ENCODE peak calls at places on chromosomes 1 and 21, in ten cellular contexts. I is A549, T is HCT116, Z is H1, W is vagina, L is transverse colon, V is heart left ventricle, N is prostate gland, A is H54, U is NB4. S is an unnamed sample.

GRCh38 chr21:38811257-38811656 is 5.5 kb downstream of the ETS2 start:
- DNase-seq in I (no peak), Z (no peak), T (no peak), U (no peak), L (no peak), V (no peak), W (no peak), A (peak), N (no peak), S (no peak)

GRCh38 chr1:160550572-160551034 is 27.5 kb upstream of the SLAMF6 start:
- DNase-seq in U (peak), L (no peak), W (no peak), V (no peak), I (no peak), N (no peak), A (no peak), T (no peak), Z (peak), S (no peak)

GRCh38 chr1:87330201-87330953 is 1.7 kb downstream of the LMO4 start:
- DNase-seq in U (peak), Z (no peak), T (no peak), N (no peak), W (no peak), L (peak), I (no peak), A (peak), V (no peak), S (peak)

GRCh38 chr1:180527270-180527669 is 24.9 kb upstream of the ACBD6 start:
- DNase-seq in U (peak), Z (no peak), I (no peak), N (no peak), W (no peak), T (no peak), L (no peak), V (no peak), A (no peak), S (peak)

GRCh38 chr1:48102766-48103165 is 105.6 kb upstream of the TRABD2B start:
- DNase-seq in A (no peak), Z (no peak), L (no peak), U (no peak), W (no peak), V (no peak), T (no peak), I (no peak), N (no peak), S (no peak)

GRCh38 chr1:211507365-211507764 is 15.4 kb upstream of the RD3 start:
- DNase-seq in I (no peak), W (no peak), A (no peak), V (no peak), L (no peak), Z (no peak), U (no peak), N (no peak), T (no peak), S (no peak)

GRCh38 chr1:85321237-85321964 is 45.0 kb upstream of the BCL10 start:
- DNase-seq in I (no peak), W (no peak), L (no peak), T (no peak), V (no peak), Z (no peak), N (no peak), U (peak), A (no peak), S (no peak)

GRCh38 chr1:224498574-224499170 is 64.1 kb upstream of the WDR26 start:
- DNase-seq in L (no peak), I (no peak), U (no peak), V (no peak), Z (peak), W (no peak), N (peak), A (peak), T (no peak), S (peak)

GRCh38 chr1:57494679-57495078 is 70.8 kb upstream of the DAB1 start:
- DNase-seq in N (no peak), A (no peak), T (no peak), Z (no peak), L (no peak), W (no peak), I (no peak), U (no peak), V (no peak), S (no peak)

GRCh38 chr1:97365026-97365425 is 555.8 kb downstream of the DPYD start:
- DNase-seq in Z (no peak), T (no peak), W (no peak), U (no peak), A (no peak), N (no peak), V (no peak), I (no peak), L (no peak), S (no peak)

GRCh38 chr21:41758550-41758949 is 8.3 kb downstream of the RIPK4 start:
- DNase-seq in V (no peak), W (no peak), U (no peak), Z (no peak), A (peak), N (no peak), I (no peak), L (no peak), T (peak), S (no peak)

GRCh38 chr1:156021954-156022353 is 1.2 kb upstream of the SSR2 start:
- DNase-seq in U (no peak), I (no peak), L (no peak), W (no peak), N (no peak), A (no peak), V (no peak), T (no peak), Z (no peak), S (no peak)

GRCh38 chr1:57325117-57325516 is 98.7 kb downstream of the DAB1 start:
- DNase-seq in L (no peak), T (no peak), U (no peak), I (no peak), N (no peak), W (no peak), Z (no peak), A (no peak), V (no peak), S (no peak)

GRCh38 chr1:16986596-16987361 is 6.4 kb upstream of the MFAP2 start:
- DNase-seq in I (peak), U (peak), Z (no peak), A (no peak), W (no peak), T (no peak), N (no peak), V (no peak), L (no peak), S (no peak)

GRCh38 chr21:46229133-46229922 is 754 bp upstream of the LSS start:
- DNase-seq in A (peak), W (no peak), L (no peak), V (peak), N (no peak), T (no peak), Z (peak), U (no peak), I (peak), S (no peak)

GRCh38 chr21:45994738-45995685 is 13.4 kb downstream of the COL6A1 start:
- DNase-seq in L (no peak), A (no peak), N (no peak), U (no peak), I (no peak), Z (no peak), T (no peak), W (no peak), V (peak), S (peak)

GRCh38 chr1:58500036-58500435 is 46.5 kb downstream of the OMA1 start:
- DNase-seq in V (no peak), T (no peak), N (no peak), A (no peak), I (no peak), L (no peak), W (no peak), Z (no peak), U (no peak), S (no peak)

GRCh38 chr1:7069888-7070287 is 284.6 kb downstream of the CAMTA1 start:
- DNase-seq in N (no peak), A (peak), W (no peak), Z (peak), V (no peak), L (no peak), I (no peak), T (no peak), U (no peak), S (peak)

GRCh38 chr1:241976264-241976663 is 18.7 kb downstream of the BECN2 start:
- DNase-seq in W (no peak), A (no peak), U (no peak), V (no peak), I (no peak), L (no peak), N (no peak), Z (no peak), T (no peak), S (no peak)

GRCh38 chr1:187326554-187326953 is 497.8 kb downstream of the PLA2G4A start:
- DNase-seq in A (no peak), N (no peak), L (no peak), T (no peak), W (no peak), I (no peak), Z (no peak), V (no peak), U (no peak), S (no peak)

GRCh38 chr1:234975122-234975940 is 153.3 kb downstream of the TOMM20 start:
- DNase-seq in A (no peak), L (no peak), N (no peak), W (no peak), U (peak), T (peak), I (peak), Z (no peak), V (no peak), S (no peak)
- TF ChIP-seq POLR2A in A (no peak), L (no peak), N (no peak), W (no peak), U (peak), T (no peak), I (no peak), Z (no peak), V (no peak), S (no peak)

DNA sequence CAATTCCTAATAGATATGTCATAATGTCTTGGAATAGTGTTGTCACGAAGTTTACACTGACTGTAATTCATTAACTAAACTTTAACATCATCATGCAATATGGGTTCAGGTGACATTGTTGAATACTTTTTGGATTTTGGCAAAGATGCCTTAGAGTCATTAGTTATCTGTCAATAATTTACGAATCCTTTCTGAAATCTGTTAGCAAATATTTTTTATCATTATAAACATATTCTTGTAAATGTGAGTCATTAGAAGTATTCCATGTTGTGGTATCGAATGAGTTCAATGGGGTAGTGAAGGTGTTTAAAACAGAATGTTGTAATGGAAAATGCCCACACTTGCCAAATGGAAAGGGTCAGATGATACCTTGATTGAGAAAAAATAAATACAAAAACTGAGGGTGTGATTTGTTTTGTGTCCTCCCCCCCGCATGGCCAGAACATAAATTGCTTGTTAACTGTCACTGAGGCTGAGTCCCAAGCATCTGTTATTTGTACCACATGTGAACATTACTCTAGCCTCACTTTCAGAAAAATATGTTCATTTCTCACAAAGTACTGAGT is 5.2 kb upstream of the NR5A2 start:
- DNase-seq in U (no peak), L (no peak), I (peak), T (no peak), A (no peak), W (no peak), Z (no peak), N (no peak), V (no peak), S (no peak)
- TF ChIP-seq POLR2A in U (no peak), L (no peak), I (no peak), T (no peak), A (no peak), W (no peak), Z (no peak), N (no peak), V (no peak), S (no peak)

GRCh38 chr1:51297401-51298321 is 32.7 kb downstream of the TTC39A start:
- DNase-seq in A (no peak), N (no peak), U (no peak), I (no peak), W (peak), L (peak), T (no peak), V (no peak), Z (no peak), S (peak)

GRCh38 chr1:51295926-51296325 is 34.4 kb downstream of the TTC39A start:
- DNase-seq in N (no peak), L (no peak), U (no peak), Z (no peak), V (peak), W (no peak), A (no peak), T (no peak), I (no peak), S (no peak)

GRCh38 chr1:51298322-51298705 is 32.0 kb downstream of the TTC39A start:
- DNase-seq in U (no peak), W (no peak), V (no peak), T (no peak), I (no peak), Z (no peak), L (no peak), A (no peak), N (no peak), S (no peak)

GRCh38 chr1:51294566-51295184 is 35.7 kb downstream of the TTC39A start:
- DNase-seq in L (no peak), N (no peak), Z (no peak), V (no peak), I (no peak), T (no peak), W (no peak), U (peak), A (no peak), S (no peak)

DNA sequence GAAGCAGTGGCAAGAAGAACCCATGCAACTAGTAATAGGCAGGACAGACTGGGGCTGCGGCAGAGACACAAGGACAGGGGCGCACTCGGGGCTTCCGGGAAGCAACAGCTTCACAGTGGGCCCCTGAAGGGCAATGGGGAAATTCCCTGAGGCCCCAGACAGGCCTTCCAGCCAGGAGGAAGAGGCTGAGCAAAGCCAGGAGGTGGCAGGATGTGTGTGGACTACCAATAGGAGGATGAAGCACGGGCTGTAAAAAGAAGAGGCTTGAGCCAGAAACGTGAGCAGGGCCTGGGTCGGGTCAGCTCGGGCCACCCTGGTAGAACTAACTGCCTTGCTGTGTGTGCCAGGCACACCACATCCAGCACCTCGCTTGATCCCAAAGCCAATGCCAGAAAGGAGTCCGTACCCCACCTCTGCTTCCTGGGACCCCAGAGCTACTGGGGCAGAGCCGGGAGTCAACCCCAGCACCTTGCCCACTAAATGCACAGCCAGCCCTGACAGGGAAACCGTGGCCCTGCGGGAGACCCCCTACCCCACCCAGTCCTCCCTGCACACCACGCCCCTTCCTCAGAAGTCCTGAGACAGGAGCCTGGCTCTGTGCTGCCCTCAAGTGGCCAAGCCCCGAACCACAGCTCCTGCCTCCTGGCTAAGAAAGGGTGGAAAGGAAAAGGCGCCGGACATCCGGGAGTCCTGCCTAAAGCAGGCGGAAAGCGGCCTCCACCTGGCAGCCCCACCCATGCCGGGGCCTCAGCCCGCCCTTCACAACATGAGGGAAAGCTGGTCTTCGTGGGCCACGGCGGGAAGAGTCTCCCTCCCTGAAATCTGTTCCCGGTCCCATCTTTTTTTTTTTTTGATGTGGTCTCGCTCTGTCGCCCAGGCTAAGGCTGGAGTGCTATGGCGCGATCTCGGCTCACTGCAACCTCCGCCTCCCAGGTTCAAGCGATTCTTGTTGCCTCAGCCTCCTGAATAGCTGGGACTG is 33.7 kb downstream of the TTC39A start:
- DNase-seq in L (peak), W (no peak), T (peak), Z (peak), N (peak), V (peak), I (peak), U (peak), A (peak), S (peak)
- TF ChIP-seq POLR2A in L (no peak), W (no peak), T (no peak), Z (no peak), N (no peak), V (no peak), I (no peak), U (no peak), A (no peak), S (no peak)

GRCh38 chr1:212558665-212559480 is 49.7 kb upstream of the ATF3 start:
- DNase-seq in T (peak), L (peak), N (peak), W (no peak), Z (peak), A (peak), U (peak), V (peak), I (peak), S (peak)
- TF ChIP-seq POLR2A in T (no peak), L (peak), N (peak), W (peak), Z (no peak), A (peak), U (peak), V (peak), I (no peak), S (peak)

DNA sequence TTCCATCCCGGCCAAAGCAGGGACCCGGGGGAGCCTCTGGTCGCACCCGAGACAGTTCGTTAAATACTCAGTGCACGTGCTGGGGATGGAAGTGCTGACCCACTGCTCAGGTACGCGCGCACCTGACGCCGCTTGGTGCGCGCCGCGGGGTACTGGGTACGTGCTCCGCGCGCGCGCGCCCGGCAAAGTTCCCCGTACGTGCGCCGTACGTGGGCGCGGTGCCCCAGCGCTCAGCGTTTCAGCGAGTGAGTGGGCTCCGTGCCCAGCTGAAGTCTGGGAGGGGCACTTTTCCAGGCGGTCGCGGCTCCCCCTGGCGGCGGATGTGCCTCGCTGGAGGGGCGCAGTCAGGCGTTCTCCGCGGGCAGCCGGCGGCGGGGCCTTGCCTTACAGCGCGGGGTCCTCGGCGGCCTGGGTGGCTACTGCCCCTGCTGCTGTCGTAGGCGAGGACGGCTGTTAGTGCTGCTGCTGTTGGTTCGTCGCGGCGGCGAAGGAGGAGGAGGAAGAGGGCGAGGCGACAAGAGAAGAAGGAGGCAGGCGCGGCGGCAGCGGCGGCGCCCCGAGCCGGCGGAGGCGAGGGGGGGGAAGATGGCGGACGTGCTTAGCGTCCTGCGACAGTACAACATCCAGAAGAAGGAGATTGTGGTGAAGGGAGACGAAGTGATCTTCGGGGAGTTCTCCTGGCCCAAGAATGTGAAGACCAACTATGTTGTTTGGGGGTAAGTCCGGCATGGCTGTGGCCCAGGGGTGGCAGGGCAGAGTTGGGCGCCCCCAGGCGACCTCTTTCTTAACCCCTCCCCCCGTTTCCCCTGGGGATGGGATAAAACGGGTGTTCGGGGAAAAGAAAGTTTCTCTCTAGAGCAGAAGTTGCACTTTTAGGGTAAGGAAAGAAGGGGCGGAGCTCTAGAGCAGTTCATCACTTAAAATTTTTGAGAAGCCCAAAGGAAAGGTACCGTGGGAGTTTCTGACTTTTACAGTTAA is at the start of gene CDC73:
- DNase-seq in L (peak), V (peak), N (peak), W (peak), I (peak), U (peak), T (peak), A (peak), Z (peak), S (peak)
- TF ChIP-seq POLR2A in L (peak), V (peak), N (peak), W (peak), I (peak), U (peak), T (peak), A (peak), Z (peak), S (peak)